ENCODE peak calls at places on chromosomes 12 and 14, in six cellular contexts. D is esophagus squamous epithelium, K is astrocyte of the cerebellum, C is foreskin fibroblast, F is left ventricle myocardium inferior, I is MG63. S is an unnamed sample.

GRCh38 chr12:86600664-86601231 is 344.6 kb upstream of the MGAT4C start:
- DNase-seq in D (no peak), K (no peak), C (no peak), F (no peak), I (no peak), S (peak; percentile 25)

GRCh38 chr14:61482348-61483206 is 161.2 kb downstream of the PRKCH start:
- DNase-seq in D (no peak), K (no peak), C (no peak), F (no peak), I (no peak), S (no peak)

GRCh38 chr12:129325566-129325965 is 472.3 kb downstream of the GLT1D1 start:
- DNase-seq in D (no peak), K (no peak), C (no peak), F (no peak), I (no peak), S (no peak)

GRCh38 chr12:47312794-47313426 is 233.2 kb upstream of the AMIGO2 start:
- DNase-seq in D (no peak), K (no peak), C (no peak), F (no peak), I (no peak), S (no peak)

GRCh38 chr14:101636081-101636560 is 74.8 kb downstream of the DIO3 start:
- DNase-seq in D (no peak), K (no peak), C (no peak), F (no peak), I (no peak), S (no peak)

GRCh38 chr14:24232645-24233537 is at the start of gene GMPR2:
- DNase-seq in D (no peak), K (no peak), C (no peak), F (no peak), I (no peak), S (no peak)

GRCh38 chr14:63603749-63604277 is 37.9 kb downstream of the WDR89 start:
- DNase-seq in D (no peak), K (no peak), C (no peak), F (no peak), I (no peak), S (no peak)

GRCh38 chr14:36662543-36663403 is 1.1 kb downstream of the PAX9 start:
- DNase-seq in D (no peak), K (no peak), C (no peak), F (no peak), I (peak; percentile 58), S (no peak)

GRCh38 chr14:68361231-68361630 is 431.6 kb downstream of the ZFP36L1 start:
- DNase-seq in D (no peak), K (peak; percentile 39), C (peak; percentile 18), F (no peak), I (peak; percentile 54), S (no peak)

GRCh38 chr14:74480051-74480450 is 13.1 kb downstream of the NPC2 start:
- DNase-seq in D (no peak), K (no peak), C (no peak), F (no peak), I (no peak), S (no peak)

GRCh38 chr14:29668201-29668600 is 259.4 kb downstream of the PRKD1 start:
- DNase-seq in D (no peak), K (no peak), C (no peak), F (no peak), I (no peak), S (no peak)

GRCh38 chr12:104258476-104259067 is 43.0 kb downstream of the TXNRD1 start:
- DNase-seq in D (no peak), K (no peak), C (no peak), F (no peak), I (peak; percentile 70), S (no peak)

GRCh38 chr12:19971396-19971802 is 396.9 kb upstream of the PDE3A start:
- DNase-seq in D (no peak), K (peak; percentile 86), C (no peak), F (no peak), I (peak; percentile 23), S (no peak)

GRCh38 chr14:77151245-77151644 is 9.7 kb upstream of the ZDHHC22 start:
- DNase-seq in D (no peak), K (no peak), C (no peak), F (no peak), I (no peak), S (no peak)

GRCh38 chr12:109679716-109680520 is 33.7 kb upstream of the FAM222A start:
- DNase-seq in D (no peak), K (no peak), C (no peak), F (no peak), I (no peak), S (no peak)

GRCh38 chr12:110201995-110202394 is 77.8 kb downstream of the IFT81 start:
- DNase-seq in D (no peak), K (no peak), C (no peak), F (no peak), I (no peak), S (no peak)

DNA sequence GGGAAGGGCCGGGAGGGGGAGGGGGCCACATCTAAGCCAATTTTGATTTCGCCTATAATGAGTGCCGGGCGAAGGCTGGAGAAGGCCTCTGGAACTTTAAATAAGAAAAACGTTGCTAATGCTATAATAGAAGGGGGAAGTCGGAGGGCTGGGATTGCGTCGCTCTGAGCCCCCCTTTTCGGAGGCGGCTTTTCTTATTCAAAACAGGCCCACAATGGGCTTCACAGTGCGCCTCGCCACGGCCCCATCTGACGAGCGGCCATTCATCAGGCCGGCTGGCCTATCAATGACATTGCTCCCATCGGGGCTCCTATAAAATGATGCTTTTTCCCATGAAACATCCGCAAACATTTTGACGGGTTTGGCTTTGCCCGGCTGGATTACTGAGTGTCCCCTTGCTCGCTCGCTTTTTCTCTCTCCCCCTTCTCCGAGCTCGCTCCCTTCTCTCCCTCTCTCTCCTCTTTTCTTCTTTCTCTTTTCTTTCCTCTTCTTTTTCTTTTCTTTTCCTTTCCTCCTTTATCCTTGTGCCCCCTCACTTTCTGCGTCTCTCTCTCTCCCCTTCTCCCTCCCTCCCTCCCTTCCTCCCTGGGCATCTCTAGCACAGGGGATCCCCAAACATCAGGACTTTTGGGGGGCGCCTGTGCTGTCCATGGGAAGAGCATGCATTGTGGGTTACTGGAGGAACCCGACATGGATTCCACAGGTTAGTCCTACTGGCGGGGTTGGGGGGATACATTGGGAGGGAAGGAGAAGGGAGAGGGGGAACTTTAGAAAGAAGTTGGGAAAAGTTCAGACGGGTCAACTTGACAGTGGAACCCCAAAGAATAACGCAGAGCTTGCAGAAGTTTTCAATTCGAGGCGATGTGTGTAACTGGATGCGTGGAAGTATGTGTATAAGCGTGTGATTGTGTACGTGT is at the start of gene RFX4:
- DNase-seq in D (no peak), K (no peak), C (no peak), F (no peak), I (no peak), S (no peak)
- H3K4me3 ChIP-seq in D (no peak within 1 kb of the TSS), K (peak within 1 kb of the TSS; percentile 24), C (peak within 1 kb of the TSS; percentile 40), F (peak within 1 kb of the TSS; percentile 61), I (peak within 1 kb of the TSS; percentile 33), S (peak within 1 kb of the TSS; percentile 35)

GRCh38 chr12:55679691-55680090 is 28.0 kb downstream of the ITGA7 start:
- DNase-seq in D (no peak), K (no peak), C (no peak), F (peak; percentile 5), I (no peak), S (no peak)

GRCh38 chr12:55684761-55685370 is 22.8 kb downstream of the ITGA7 start:
- DNase-seq in D (no peak), K (no peak), C (no peak), F (no peak), I (no peak), S (no peak)

GRCh38 chr12:55683676-55684075 is 24.0 kb downstream of the ITGA7 start:
- DNase-seq in D (no peak), K (no peak), C (no peak), F (no peak), I (no peak), S (no peak)

GRCh38 chr12:55682087-55682796 is 25.5 kb downstream of the ITGA7 start:
- DNase-seq in D (no peak), K (no peak), C (no peak), F (no peak), I (no peak), S (no peak)

DNA sequence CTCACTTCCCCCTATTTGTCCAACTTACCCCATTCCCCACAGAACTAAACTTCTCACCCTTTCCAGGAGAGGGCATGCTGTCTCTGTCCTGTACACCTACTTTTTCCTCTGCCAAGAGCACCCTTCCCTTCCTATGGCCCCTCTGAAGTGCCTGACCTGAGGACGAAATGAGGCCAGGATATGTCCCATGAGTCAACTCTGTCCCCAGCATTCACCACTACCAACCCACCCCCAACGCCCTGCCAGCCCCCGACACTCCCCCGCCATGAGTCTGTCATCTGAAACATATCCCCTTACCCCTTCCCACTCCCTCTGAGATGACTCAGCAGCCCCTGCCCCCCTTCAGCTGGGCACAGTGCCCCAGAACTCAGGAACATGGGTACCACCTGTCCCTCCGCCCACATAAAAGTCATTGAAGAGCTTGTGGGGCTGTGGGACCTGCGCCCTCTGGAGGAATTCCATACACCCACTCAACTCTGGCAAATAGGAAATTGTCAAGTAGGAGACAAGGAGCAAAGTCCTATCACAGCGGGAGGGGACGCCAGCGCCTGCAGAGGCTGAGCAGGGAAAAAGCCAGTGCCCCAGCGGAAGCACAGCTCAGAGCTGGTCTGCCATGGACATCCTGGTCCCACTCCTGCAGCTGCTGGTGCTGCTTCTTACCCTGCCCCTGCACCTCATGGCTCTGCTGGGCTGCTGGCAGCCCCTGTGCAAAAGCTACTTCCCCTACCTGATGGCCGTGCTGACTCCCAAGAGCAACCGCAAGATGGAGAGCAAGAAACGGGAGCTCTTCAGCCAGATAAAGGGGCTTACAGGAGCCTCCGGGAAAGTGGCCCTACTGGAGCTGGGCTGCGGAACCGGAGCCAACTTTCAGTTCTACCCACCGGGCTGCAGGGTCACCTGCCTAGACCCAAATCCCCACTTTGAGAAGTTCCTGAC is 26.3 kb downstream of the ITGA7 start:
- DNase-seq in D (no peak), K (no peak), C (peak; percentile 79), F (peak; percentile 54), I (peak; percentile 94), S (peak; percentile 67)
- H3K4me3 ChIP-seq in D (no peak overlapping the region), K (peak overlapping the region; percentile 4), C (peak overlapping the region; percentile 43), F (peak overlapping the region; percentile 62), I (peak overlapping the region; percentile 48), S (peak overlapping the region; percentile 36)

GRCh38 chr12:124359671-124360581 is 65.0 kb downstream of the RFLNA start:
- DNase-seq in D (no peak), K (peak; percentile 13), C (no peak), F (peak; percentile 95), I (no peak), S (peak; percentile 88)
- H3K4me3 ChIP-seq in D (no peak overlapping the region), K (no peak overlapping the region), C (no peak overlapping the region), F (no peak overlapping the region), I (no peak overlapping the region), S (no peak overlapping the region)

DNA sequence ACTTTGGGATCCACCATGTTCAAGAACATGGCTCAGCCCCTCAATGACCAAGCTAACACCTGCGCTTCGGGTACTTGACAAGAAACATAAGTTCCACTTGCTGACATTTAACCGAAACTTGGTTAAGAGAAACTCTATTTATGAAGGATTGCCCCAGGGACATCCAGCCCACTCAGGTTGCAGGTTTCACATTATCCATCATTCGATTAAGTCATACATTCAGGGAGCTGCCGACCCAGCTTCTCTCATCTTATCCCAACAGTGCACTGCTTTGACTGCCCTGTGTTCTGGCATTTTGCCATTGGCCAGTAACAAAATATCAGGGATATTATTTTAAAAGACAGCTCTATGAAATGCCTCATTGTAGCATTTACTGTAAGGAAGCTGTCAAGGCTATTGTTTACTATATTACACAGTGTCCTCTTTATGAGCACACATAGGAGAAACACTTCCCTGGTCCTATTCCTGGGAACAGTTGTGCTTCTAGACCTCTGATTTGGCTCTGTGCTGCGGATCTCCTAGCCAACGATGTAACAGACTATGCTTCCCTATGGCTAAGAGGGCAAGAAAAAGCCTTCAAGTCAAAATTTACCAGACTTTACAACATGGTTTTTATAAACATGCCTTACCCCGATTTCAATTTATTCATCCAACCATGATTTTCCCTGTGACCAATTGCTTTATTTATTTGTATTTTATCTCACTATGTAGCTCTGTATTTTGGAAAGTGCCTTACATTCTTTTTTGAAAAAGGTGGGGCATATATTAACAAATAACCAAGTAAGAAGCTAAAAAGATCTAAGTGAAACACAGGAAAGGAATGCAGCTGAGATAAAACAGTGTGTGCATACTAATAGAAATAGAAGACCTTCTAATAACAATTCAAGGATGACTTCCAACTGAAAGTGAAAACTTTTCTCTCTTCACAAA is 109.3 kb downstream of the ITPR2 start:
- DNase-seq in D (no peak), K (peak; percentile 70), C (no peak), F (no peak), I (peak; percentile 71), S (no peak)
- H3K4me3 ChIP-seq in D (no peak overlapping the region), K (no peak overlapping the region), C (no peak overlapping the region), F (no peak overlapping the region), I (no peak overlapping the region), S (no peak overlapping the region)